ENCODE peak calls at places on chromosomes 11 and 22, in six cellular contexts. M, H, F, Y, P and T are unnamed samples.

GRCh38 chr11:15688351-15688792 is 573.6 kb downstream of the INSC start:
- DNase-seq in M (no peak), H (no peak), F (no peak), Y (peak; percentile 8), P (no peak), T (peak; percentile 69)

GRCh38 chr11:123166095-123166559 is 28.9 kb downstream of the CLMP start:
- DNase-seq in M (peak; percentile 75), H (no peak), F (peak; percentile 58), Y (peak; percentile 61), P (peak; percentile 66), T (peak; percentile 36)

GRCh38 chr11:14463623-14464022 is 36.0 kb downstream of the COPB1 start:
- DNase-seq in M (no peak), H (no peak), F (no peak), Y (no peak), P (no peak), T (no peak)

GRCh38 chr11:61792310-61793083 is at the start of the genes FEN1 and TMEM258:
- DNase-seq in M (peak; percentile 84), H (peak; percentile 85), F (peak; percentile 88), Y (peak; percentile 97), P (peak; percentile 94), T (peak; percentile 89)

GRCh38 chr11:43567396-43567975 is 113.1 kb upstream of the HSD17B12 start:
- DNase-seq in M (no peak), H (no peak), F (no peak), Y (peak; percentile 71), P (no peak), T (no peak)

GRCh38 chr11:1837171-1838076 is 1.4 kb upstream of the TNNI2 start:
- DNase-seq in M (peak; percentile 78), H (peak; percentile 53), F (peak; percentile 76), Y (peak; percentile 64), P (peak; percentile 81), T (peak; percentile 69)

GRCh38 chr11:32358729-32359128 is 76.6 kb downstream of the WT1 start:
- DNase-seq in M (peak; percentile 64), H (no peak), F (no peak), Y (no peak), P (no peak), T (no peak)

GRCh38 chr22:35839811-35840739 is 122.4 kb downstream of the APOL5 start:
- DNase-seq in M (peak; percentile 90), H (no peak), F (peak; percentile 86), Y (peak; percentile 97), P (peak; percentile 94), T (peak; percentile 82)

GRCh38 chr11:123559418-123559817 is 95.0 kb downstream of the SCN3B start:
- DNase-seq in M (no peak), H (no peak), F (no peak), Y (peak; percentile 74), P (no peak), T (no peak)

GRCh38 chr11:29324328-29324727 is 692.5 kb downstream of the KCNA4 start:
- DNase-seq in M (no peak), H (no peak), F (no peak), Y (no peak), P (no peak), T (no peak)

GRCh38 chr11:106395716-106396349 is 318.4 kb downstream of the AASDHPPT start:
- DNase-seq in M (no peak), H (no peak), F (no peak), Y (no peak), P (no peak), T (no peak)

GRCh38 chr11:17531071-17531817 is 13.0 kb downstream of the USH1C start:
- DNase-seq in M (no peak), H (no peak), F (no peak), Y (no peak), P (no peak), T (no peak)

DNA sequence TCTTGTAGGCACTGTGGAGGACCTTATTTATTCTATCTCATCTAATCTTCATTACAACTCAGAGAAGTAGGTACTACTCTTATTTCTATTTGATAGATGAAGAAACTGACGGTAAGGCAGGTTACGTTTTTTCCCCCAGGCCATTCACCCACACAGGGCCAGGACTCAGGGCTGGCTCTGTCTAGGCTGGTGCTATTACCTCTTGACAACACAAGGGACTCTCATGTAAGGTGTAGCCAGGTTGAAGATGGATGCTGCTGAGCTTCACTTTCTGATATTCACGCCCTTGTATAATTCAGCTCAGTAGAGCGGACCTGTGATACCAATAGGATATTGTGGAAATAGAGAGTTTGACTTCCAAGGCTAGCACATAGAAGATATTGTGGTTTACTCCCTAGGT is 413.1 kb upstream of the NARS2 start:
- DNase-seq in M (no peak), H (no peak), F (no peak), Y (no peak), P (no peak), T (no peak)
- H3K4me1 ChIP-seq in M (no peaks in the 10 kb centered on the region), H (no peaks in the 10 kb centered on the region), F (no peaks in the 10 kb centered on the region), Y (no peaks in the 10 kb centered on the region), P (no peaks in the 10 kb centered on the region), T (no peaks in the 10 kb centered on the region)

GRCh38 chr11:128515766-128516466 is 71.4 kb downstream of the ETS1 start:
- DNase-seq in M (no peak), H (no peak), F (no peak), Y (no peak), P (no peak), T (no peak)
- H3K4me1 ChIP-seq in M (peaks cover 9% of the 10 kb centered on the region), H (peaks cover 27% of the 10 kb centered on the region), F (peaks cover 14% of the 10 kb centered on the region), Y (peaks cover 48% of the 10 kb centered on the region), P (peaks cover 21% of the 10 kb centered on the region), T (peaks cover 100% of the 10 kb centered on the region)

DNA sequence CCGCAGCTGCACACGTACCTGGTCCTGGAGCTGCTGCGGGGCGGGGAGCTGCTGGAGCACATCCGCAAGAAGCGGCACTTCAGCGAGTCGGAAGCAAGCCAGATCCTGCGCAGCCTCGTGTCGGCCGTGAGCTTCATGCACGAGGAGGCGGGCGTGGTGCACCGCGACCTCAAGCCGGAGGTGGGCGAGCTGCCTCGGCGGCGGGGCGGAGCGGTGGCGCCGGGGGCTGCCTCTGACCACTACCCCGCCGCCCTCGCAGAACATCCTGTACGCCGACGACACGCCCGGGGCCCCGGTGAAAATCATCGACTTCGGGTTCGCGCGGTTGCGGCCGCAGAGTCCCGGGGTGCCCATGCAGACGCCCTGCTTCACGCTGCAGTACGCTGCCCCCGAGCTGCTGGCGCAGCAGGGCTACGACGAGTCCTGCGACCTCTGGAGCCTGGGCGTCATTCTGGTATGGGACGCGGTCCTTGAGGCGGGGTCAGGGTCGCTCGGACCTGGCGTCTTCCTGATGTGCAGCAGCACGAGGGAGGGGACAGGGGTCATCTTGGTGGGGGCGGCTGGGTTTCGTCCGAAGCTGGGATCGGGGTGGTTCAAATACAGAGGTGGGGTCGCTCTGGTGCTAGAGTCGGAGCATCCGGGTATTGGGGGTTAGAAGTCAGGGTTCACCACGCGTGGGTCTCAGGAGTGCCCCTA is 10.6 kb downstream of the RPS6KA4 start:
- DNase-seq in M (no peak), H (no peak), F (no peak), Y (no peak), P (no peak), T (no peak)
- H3K4me1 ChIP-seq in M (no peaks in the 10 kb centered on the region), H (no peaks in the 10 kb centered on the region), F (no peaks in the 10 kb centered on the region), Y (peaks cover 5% of the 10 kb centered on the region), P (no peaks in the 10 kb centered on the region), T (peaks cover 6% of the 10 kb centered on the region)

GRCh38 chr11:70713436-70713835 is 315.1 kb downstream of the CTTN start:
- DNase-seq in M (no peak), H (no peak), F (no peak), Y (no peak), P (no peak), T (no peak)

GRCh38 chr11:70713988-70714665 is 315.8 kb downstream of the CTTN start:
- DNase-seq in M (no peak), H (no peak), F (no peak), Y (no peak), P (no peak), T (no peak)

GRCh38 chr11:70711095-70711910 is 313.0 kb downstream of the CTTN start:
- DNase-seq in M (no peak), H (no peak), F (no peak), Y (no peak), P (no peak), T (no peak)

GRCh38 chr11:70711911-70712185 is 313.5 kb downstream of the CTTN start:
- DNase-seq in M (no peak), H (no peak), F (no peak), Y (no peak), P (no peak), T (no peak)

DNA sequence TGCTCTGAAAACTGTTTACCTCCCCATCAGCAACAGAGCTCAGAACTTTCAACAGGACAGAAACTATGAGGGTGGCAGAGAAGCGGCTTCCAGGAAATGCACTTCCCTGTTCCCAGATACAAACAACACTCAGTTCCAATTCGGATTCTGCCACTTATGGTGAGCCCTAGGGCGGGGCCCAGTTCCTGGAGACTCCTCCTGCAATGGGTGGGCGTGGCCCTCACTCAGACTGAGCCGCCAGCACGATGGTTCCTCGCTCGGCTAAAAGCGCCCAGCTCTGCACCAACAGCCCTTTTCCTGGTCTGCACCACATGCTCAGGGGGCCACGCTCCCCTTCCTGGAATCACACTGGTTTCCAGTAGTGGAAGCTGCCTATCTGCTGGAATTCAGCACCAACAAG is 314.1 kb downstream of the CTTN start:
- DNase-seq in M (no peak), H (no peak), F (peak; percentile 52), Y (peak; percentile 32), P (peak; percentile 60), T (no peak)
- H3K4me1 ChIP-seq in M (no peaks in the 10 kb centered on the region), H (no peaks in the 10 kb centered on the region), F (no peaks in the 10 kb centered on the region), Y (no peaks in the 10 kb centered on the region), P (peaks cover 2% of the 10 kb centered on the region), T (no peaks in the 10 kb centered on the region)

DNA sequence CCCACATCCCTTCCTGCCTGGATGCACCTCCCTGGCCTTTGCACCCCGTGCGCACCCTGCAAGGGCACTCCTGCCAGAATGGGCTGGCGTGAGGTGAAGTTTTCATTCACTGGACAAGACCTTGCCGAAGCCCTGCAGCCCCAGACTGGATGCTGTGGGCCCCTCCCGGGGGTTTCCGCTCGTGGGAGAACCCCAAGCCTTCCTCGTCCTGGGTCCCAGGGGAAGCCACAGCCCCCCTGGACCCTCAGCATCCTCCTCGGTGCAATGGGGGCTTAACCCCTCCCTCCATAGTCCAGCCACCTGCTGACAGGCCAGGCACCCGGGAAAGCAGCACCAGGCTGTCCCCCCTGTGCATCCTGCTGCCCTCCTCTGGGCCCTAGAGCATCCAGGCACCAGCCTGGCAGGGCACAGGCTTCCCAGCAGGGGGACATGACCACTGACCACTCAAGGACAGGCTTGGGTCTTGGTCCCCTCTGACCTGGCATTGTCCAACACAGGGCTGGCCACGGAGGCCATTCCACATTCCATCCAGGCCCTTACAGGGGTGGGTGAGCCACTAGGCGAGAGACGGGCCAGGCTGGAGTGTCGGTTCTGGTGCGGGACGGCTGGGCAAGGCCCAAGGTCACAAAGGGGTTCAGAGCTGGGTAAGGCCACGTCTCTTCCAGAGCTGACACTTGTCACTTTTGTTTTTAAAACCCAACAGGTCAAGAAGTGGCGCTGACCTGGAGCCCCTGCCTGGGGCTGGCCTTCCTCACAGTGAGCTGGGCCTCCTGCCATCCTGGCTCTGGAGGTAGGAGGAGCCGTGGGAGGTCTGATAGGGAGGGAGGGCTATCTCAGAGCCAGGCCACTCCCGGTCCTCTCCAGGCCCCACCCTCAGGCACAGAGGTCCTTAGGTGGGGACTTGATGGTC is 41.5 kb upstream of the PPARA start:
- DNase-seq in M (peak; percentile 72), H (no peak), F (peak; percentile 45), Y (peak; percentile 78), P (peak; percentile 85), T (peak; percentile 68)
- H3K4me1 ChIP-seq in M (peaks cover 46% of the 10 kb centered on the region), H (no peaks in the 10 kb centered on the region), F (peaks cover 62% of the 10 kb centered on the region), Y (peaks cover 37% of the 10 kb centered on the region), P (peaks cover 99% of the 10 kb centered on the region), T (peaks cover 100% of the 10 kb centered on the region)